ENCODE peak calls at places on chromosomes 1 and 21, in ten cellular contexts. G is PC-3, P is fibroblast of lung, A is IMR-90, U is A549, R is hepatocyte, B is HCT116, M is GM23338, O is mesenchymal stem cell, V is H9. C is an unnamed sample.

GRCh38 chr1:169020684-169021083 is 85.8 kb upstream of the ATP1B1 start:
- DNase-seq in O (no peak), P (no peak), R (no peak), B (no peak), G (no peak), A (no peak), U (no peak), V (no peak), M (no peak), C (no peak)

GRCh38 chr1:94721240-94721639 is 98.9 kb upstream of the SLC44A3 start:
- DNase-seq in U (no peak), B (no peak), V (no peak), M (no peak), A (no peak), G (no peak), R (no peak), P (no peak), O (no peak), C (no peak)

GRCh38 chr1:66705100-66705499 is 47.2 kb upstream of the DYNLT5 start:
- DNase-seq in B (no peak), V (no peak), R (peak), M (no peak), P (no peak), A (no peak), G (no peak), U (peak), O (peak), C (no peak)

GRCh38 chr1:161115132-161115711 is 2.6 kb downstream of the PFDN2 start:
- DNase-seq in A (peak), B (peak), U (peak), O (peak), M (no peak), V (no peak), G (peak), P (peak), R (no peak), C (no peak)

GRCh38 chr1:152110860-152111514 is 4.3 kb downstream of the TCHH start:
- DNase-seq in V (peak), U (peak), O (no peak), P (peak), B (no peak), M (peak), A (peak), R (peak), G (peak), C (peak)

GRCh38 chr1:82099170-82099569 is 298.4 kb downstream of the ADGRL2 start:
- DNase-seq in O (no peak), M (no peak), A (no peak), V (no peak), P (no peak), U (no peak), B (no peak), R (no peak), G (no peak), C (no peak)

GRCh38 chr21:37450385-37451044 is 83.9 kb downstream of the DYRK1A start:
- DNase-seq in B (no peak), R (no peak), A (peak), G (peak), V (no peak), M (no peak), O (peak), U (no peak), P (no peak), C (no peak)

GRCh38 chr1:71944006-71944405 is 338.3 kb downstream of the NEGR1 start:
- DNase-seq in R (peak), P (no peak), B (no peak), G (no peak), A (no peak), M (no peak), V (no peak), U (no peak), O (no peak), C (no peak)

GRCh38 chr1:194698908-194699318 is 1512.5 kb upstream of the B3GALT2 start:
- DNase-seq in V (no peak), R (no peak), A (peak), O (no peak), B (no peak), P (peak), M (no peak), G (no peak), U (no peak), C (no peak)

GRCh38 chr1:38758824-38759223 is 100.7 kb downstream of the RRAGC start:
- DNase-seq in G (no peak), P (no peak), O (no peak), V (no peak), M (no peak), B (no peak), R (no peak), U (no peak), A (no peak), C (no peak)

GRCh38 chr21:45640888-45641479 is 2.5 kb upstream of the PCBP3 start:
- DNase-seq in O (peak), U (peak), P (peak), M (peak), A (peak), R (peak), B (no peak), G (peak), V (peak), C (no peak)

GRCh38 chr1:48006318-48006717 is 9.1 kb upstream of the TRABD2B start:
- DNase-seq in G (peak), M (no peak), A (no peak), O (no peak), V (no peak), R (no peak), U (no peak), P (peak), B (no peak), C (no peak)

GRCh38 chr1:19957779-19958178 is 21.6 kb downstream of the PLA2G2A start:
- DNase-seq in A (no peak), B (no peak), U (peak), G (no peak), R (no peak), O (no peak), V (peak), P (no peak), M (peak), C (no peak)

GRCh38 chr1:85569122-85569521 is 11.4 kb upstream of the CCN1 start:
- DNase-seq in U (no peak), A (peak), O (peak), V (no peak), B (no peak), R (no peak), M (no peak), G (peak), P (peak), C (no peak)

GRCh38 chr1:53899206-53899628 is 5.2 kb downstream of the DIO1 start:
- DNase-seq in V (no peak), M (no peak), O (peak), R (peak), G (peak), A (peak), B (no peak), P (peak), U (no peak), C (no peak)

GRCh38 chr1:213370523-213370922 is 319.5 kb downstream of the RPS6KC1 start:
- DNase-seq in O (no peak), A (no peak), G (no peak), P (no peak), V (no peak), U (no peak), R (no peak), M (no peak), B (no peak), C (no peak)

GRCh38 chr1:213374369-213374768 is 323.3 kb downstream of the RPS6KC1 start:
- DNase-seq in O (peak), A (peak), G (peak), V (peak), P (peak), B (peak), R (peak), M (peak), U (peak), C (peak)

GRCh38 chr1:213371769-213372619 is 321.0 kb downstream of the RPS6KC1 start:
- DNase-seq in M (peak), A (no peak), U (no peak), P (no peak), V (peak), R (peak), G (no peak), B (no peak), O (no peak), C (no peak)

GRCh38 chr1:213376862-213377372 is 325.9 kb downstream of the RPS6KC1 start:
- DNase-seq in B (no peak), O (no peak), U (no peak), A (no peak), G (no peak), V (no peak), R (peak), P (no peak), M (peak), C (no peak)

GRCh38 chr1:213375002-213375401 is 324.0 kb downstream of the RPS6KC1 start:
- DNase-seq in U (no peak), R (no peak), P (no peak), M (no peak), O (no peak), G (no peak), B (no peak), A (no peak), V (no peak), C (no peak)
- H3K4me2 ChIP-seq in U (no peak), R (no peak), P (no peak), M (no peak), O (no peak), G (no peak), B (no peak), A (no peak), V (no peak), C (no peak)

GRCh38 chr1:100883963-100884362 is 10.7 kb downstream of the EXTL2 start:
- DNase-seq in G (peak), P (peak), R (peak), V (no peak), M (no peak), A (peak), U (peak), B (no peak), O (peak), C (no peak)
- H3K4me2 ChIP-seq in G (peak), P (no peak), R (peak), V (no peak), M (no peak), A (no peak), U (peak), B (no peak), O (no peak), C (no peak)

GRCh38 chr1:159868766-159869165 is 6.3 kb upstream of the VSIG8 start:
- DNase-seq in G (no peak), O (no peak), V (no peak), U (no peak), A (no peak), M (no peak), R (no peak), B (no peak), P (no peak), C (no peak)
- H3K4me2 ChIP-seq in G (peak), O (no peak), V (no peak), U (no peak), A (no peak), M (no peak), R (no peak), B (peak), P (no peak), C (no peak)

GRCh38 chr1:99218572-99218971 is 45.7 kb upstream of the PLPPR4 start:
- DNase-seq in O (no peak), B (no peak), V (no peak), U (no peak), M (no peak), P (no peak), G (no peak), R (no peak), A (no peak), C (no peak)
- H3K4me2 ChIP-seq in O (no peak), B (no peak), V (no peak), U (no peak), M (no peak), P (no peak), G (no peak), R (no peak), A (no peak), C (no peak)

GRCh38 chr1:153626929-153627796 is at the start of gene S100A13:
- DNase-seq in G (peak), V (peak), M (peak), R (peak), B (peak), A (peak), U (peak), P (peak), O (peak), C (peak)
- H3K4me2 ChIP-seq in G (peak), V (peak), M (peak), R (peak), B (peak), A (peak), U (peak), P (peak), O (peak), C (peak)

DNA sequence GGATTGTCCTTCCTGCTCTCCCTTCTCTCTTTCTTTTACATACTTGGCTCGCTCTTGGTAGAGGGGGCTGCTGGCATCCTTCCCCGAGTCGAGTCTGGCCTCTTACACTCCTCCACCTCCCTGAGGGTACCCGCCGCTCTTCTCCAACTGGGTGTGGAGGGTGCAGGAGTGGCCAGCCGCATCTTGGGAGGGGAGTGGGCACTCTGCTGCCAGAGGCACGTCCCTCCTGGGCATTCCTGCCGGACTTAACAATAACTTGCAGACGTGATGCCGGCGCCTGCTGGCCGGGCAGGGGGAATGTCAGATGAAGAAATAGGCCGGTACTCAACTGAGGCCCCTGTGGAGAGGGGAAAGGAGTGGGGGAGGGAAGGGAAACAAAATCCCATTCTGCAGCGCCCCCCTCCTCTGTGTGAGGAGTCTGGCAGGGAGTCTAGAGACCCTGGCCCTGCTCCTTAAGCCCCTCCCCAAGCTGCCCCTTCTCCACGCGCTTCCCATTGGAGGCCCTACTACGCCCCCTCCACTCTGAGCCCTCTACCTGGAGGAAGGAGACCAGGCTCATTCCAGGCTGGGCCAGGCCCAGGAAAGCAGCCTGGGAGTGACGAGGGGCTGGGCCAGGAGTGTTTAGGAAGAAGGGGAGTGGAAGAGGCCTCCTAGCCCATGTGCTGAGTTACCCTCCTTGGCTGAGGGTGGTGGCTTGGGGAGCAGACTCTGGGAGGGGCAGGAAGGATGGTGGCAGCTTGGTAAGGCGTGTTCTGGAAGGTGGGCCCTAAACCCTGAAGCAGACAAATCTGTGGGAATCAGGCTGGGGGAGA is 1.8 kb downstream of the ATP2B4 start:
- DNase-seq in P (peak), M (peak), O (peak), G (no peak), B (no peak), A (peak), U (no peak), R (peak), V (peak), C (peak)
- H3K4me2 ChIP-seq in P (peak), M (peak), O (peak), G (peak), B (peak), A (peak), U (peak), R (peak), V (peak), C (peak)

DNA sequence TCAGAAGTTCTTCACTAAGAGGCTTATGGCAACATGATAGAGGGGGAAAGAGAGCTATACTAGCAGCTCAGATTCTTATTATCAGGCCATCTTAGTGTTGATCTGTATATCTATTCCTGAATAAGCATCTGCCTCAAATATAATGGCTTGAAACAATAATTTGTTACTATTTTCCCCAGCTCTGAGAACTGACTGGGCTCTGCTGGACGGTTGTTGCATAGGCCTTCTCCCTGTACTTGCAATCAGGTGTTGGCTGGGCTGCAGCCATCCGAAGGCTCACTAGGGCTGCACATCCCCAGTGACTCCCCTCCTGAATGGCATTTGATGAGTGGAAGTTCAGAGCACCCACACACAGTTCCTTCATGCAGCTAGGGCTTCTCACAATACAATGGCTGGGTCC is 116.0 kb downstream of the PROX1 start:
- DNase-seq in P (no peak), A (no peak), V (no peak), U (no peak), O (no peak), B (no peak), M (no peak), R (no peak), G (no peak), C (no peak)
- H3K4me2 ChIP-seq in P (no peak), A (no peak), V (no peak), U (no peak), O (no peak), B (peak), M (no peak), R (no peak), G (no peak), C (no peak)

C was measured in neuronal stem cell.